ENCODE peak calls at places on chromosomes 13 and 19, in eight cellular contexts. Q is neural progenitor cell, N is uterus, G is spleen, R is choroid plexus epithelial cell, Y is SK-N-SH, P is brain microvascular endothelial cell, X is AG04450. A is an unnamed sample.

GRCh38 chr13:82298110-82298509 is 1584.2 kb downstream of the SLITRK1 start:
- DNase-seq in Q (no peak), N (no peak), G (no peak), R (no peak), Y (no peak), P (no peak), X (no peak), A (no peak)

GRCh38 chr19:34480971-34481821 is at the start of gene WTIP:
- DNase-seq in Q (peak; percentile 97), N (peak; percentile 73), G (no peak), R (peak; percentile 91), Y (peak; percentile 78), P (peak; percentile 64), X (peak; percentile 80), A (no peak)

GRCh38 chr19:12774588-12775555 is at the start of gene HOOK2:
- DNase-seq in Q (peak; percentile 37), N (peak; percentile 71), G (peak; percentile 93), R (no peak), Y (no peak), P (no peak), X (no peak), A (no peak)

GRCh38 chr19:35150445-35150844 is 4.1 kb upstream of the FXYD5 start:
- DNase-seq in Q (no peak), N (no peak), G (no peak), R (no peak), Y (no peak), P (no peak), X (no peak), A (no peak)

GRCh38 chr19:10290439-10290875 is 705 bp downstream of the ICAM5 start:
- DNase-seq in Q (peak; percentile 40), N (no peak), G (no peak), R (no peak), Y (no peak), P (no peak), X (no peak), A (no peak)

GRCh38 chr13:43805071-43805468 is 18.3 kb upstream of the ENOX1 start:
- DNase-seq in Q (no peak), N (peak; percentile 21), G (no peak), R (peak; percentile 94), Y (peak; percentile 34), P (peak; percentile 93), X (peak; percentile 54), A (peak; percentile 85)

GRCh38 chr19:20233105-20233504 is 66.1 kb downstream of the ZNF486 start:
- DNase-seq in Q (no peak), N (no peak), G (no peak), R (no peak), Y (no peak), P (no peak), X (no peak), A (no peak)

GRCh38 chr13:109665211-109665610 is 121.2 kb downstream of the IRS2 start:
- DNase-seq in Q (no peak), N (no peak), G (no peak), R (no peak), Y (peak; percentile 33), P (no peak), X (no peak), A (no peak)

GRCh38 chr13:27962128-27962841 is 6.8 kb downstream of the CDX2 start:
- DNase-seq in Q (peak; percentile 45), N (no peak), G (no peak), R (no peak), Y (peak; percentile 15), P (no peak), X (no peak), A (no peak)

GRCh38 chr19:37243206-37243632 is 25.2 kb downstream of the ZNF383 start:
- DNase-seq in Q (no peak), N (no peak), G (no peak), R (no peak), Y (no peak), P (no peak), X (no peak), A (no peak)

GRCh38 chr13:113846639-113847318 is 17.1 kb downstream of the GAS6 start:
- DNase-seq in Q (no peak), N (no peak), G (peak; percentile 76), R (no peak), Y (no peak), P (no peak), X (no peak), A (no peak)

GRCh38 chr19:45087531-45087930 is 5.4 kb upstream of the PPP1R37 start:
- DNase-seq in Q (no peak), N (no peak), G (peak; percentile 81), R (no peak), Y (no peak), P (no peak), X (no peak), A (no peak)

GRCh38 chr19:40672038-40672437 is 18.4 kb downstream of the NUMBL start:
- DNase-seq in Q (no peak), N (no peak), G (peak; percentile 15), R (no peak), Y (no peak), P (no peak), X (no peak), A (no peak)

GRCh38 chr13:90105276-90105675 is 1242.2 kb upstream of the MIR17HG start:
- DNase-seq in Q (no peak), N (no peak), G (no peak), R (peak; percentile 44), Y (no peak), P (no peak), X (no peak), A (no peak)

GRCh38 chr19:50695251-50696064 is 24.1 kb downstream of the SHANK1 start:
- DNase-seq in Q (peak; percentile 85), N (no peak), G (no peak), R (no peak), Y (peak; percentile 97), P (no peak), X (no peak), A (no peak)
- H3K4me3 ChIP-seq in Q (peak overlapping the region; percentile 21), N (no peak overlapping the region), G (no peak overlapping the region), R (no peak overlapping the region), Y (peak overlapping the region; percentile 43), P (no peak overlapping the region), X (no peak overlapping the region), A (no peak overlapping the region)

GRCh38 chr13:66547685-66548084 is 682.5 kb downstream of the PCDH9 start:
- DNase-seq in Q (no peak), N (no peak), G (no peak), R (no peak), Y (no peak), P (no peak), X (no peak), A (no peak)

GRCh38 chr13:66546534-66547379 is 683.4 kb downstream of the PCDH9 start:
- DNase-seq in Q (no peak), N (no peak), G (no peak), R (peak; percentile 61), Y (no peak), P (peak; percentile 43), X (peak; percentile 20), A (no peak)

DNA sequence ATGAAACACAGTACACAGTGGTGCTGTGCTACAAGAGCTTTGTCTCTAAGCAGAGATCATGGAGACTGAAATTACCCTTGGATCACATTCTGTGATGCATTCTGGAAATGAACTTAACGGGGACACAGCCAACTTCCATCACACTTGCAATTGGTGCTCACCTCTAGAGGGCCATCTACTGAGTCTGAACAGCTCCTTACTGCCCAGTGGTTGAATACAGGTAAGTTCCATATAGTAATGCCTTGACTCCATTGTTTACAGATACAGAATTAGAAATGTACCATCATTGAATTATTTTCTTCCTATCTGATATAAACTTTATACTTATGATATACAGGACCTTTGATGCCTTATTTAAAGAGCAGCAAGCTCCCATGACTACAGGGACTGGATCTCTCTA is 686.4 kb downstream of the PCDH9 start:
- DNase-seq in Q (no peak), N (no peak), G (no peak), R (no peak), Y (no peak), P (no peak), X (no peak), A (no peak)
- TF ChIP-seq CTCF in Q (peak; percentile 24), N (no peak), G (no peak), R (peak; percentile 30), Y (no peak), P (peak; percentile 40), X (no peak), A (peak; percentile 45)

DNA sequence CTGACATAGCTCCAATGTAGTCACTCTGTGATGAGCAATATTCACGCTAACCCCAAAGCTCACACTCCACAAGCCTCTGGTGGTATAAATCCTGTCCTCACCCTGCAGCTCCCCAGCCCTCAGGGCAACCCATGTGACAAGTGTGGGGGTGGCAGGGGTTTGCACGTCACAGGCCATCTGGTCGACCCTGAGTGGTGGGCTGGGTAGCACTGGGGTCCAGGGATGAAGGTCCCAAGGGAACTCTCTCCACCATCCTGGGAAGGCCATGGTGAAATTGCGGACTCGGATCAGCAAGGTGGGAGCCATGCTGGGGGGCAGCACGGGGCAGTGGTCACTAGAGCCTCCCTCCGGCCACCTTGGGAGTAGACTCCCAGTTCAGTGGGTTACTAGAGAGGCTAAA is 100.0 kb upstream of the SOX1 start:
- DNase-seq in Q (no peak), N (no peak), G (no peak), R (no peak), Y (no peak), P (no peak), X (no peak), A (no peak)
- H3K4me3 ChIP-seq in Q (no peak overlapping the region), N (no peak overlapping the region), G (no peak overlapping the region), R (no peak overlapping the region), Y (no peak overlapping the region), P (no peak overlapping the region), X (no peak overlapping the region), A (no peak overlapping the region)

GRCh38 chr13:78971355-78971754 is 312.4 kb upstream of the OBI1 start:
- DNase-seq in Q (no peak), N (no peak), G (no peak), R (no peak), Y (no peak), P (no peak), X (no peak), A (no peak)
- TF ChIP-seq CTCF in Q (no peak), N (no peak), G (no peak), R (no peak), Y (no peak), P (no peak), X (no peak), A (no peak)

GRCh38 chr13:97367427-97367826 is 66.5 kb upstream of the RAP2A start:
- DNase-seq in Q (peak; percentile 59), N (peak; percentile 50), G (no peak), R (peak; percentile 73), Y (no peak), P (peak; percentile 82), X (peak; percentile 24), A (peak; percentile 80)
- H3K4me3 ChIP-seq in Q (no peak overlapping the region), N (no peak overlapping the region), G (no peak overlapping the region), R (no peak overlapping the region), Y (no peak overlapping the region), P (peak overlapping the region; percentile 18), X (no peak overlapping the region), A (no peak overlapping the region)